ENCODE peak calls at places on chromosome 11, in seven cellular contexts. One of them, this sample, is unnamed.

GRCh38 chr11:123559418-123559817 is 95.0 kb downstream of the SCN3B start:
- DNase-seq in activated CD8-positive, alpha-beta memory T cell treated with anti-CD3 and anti-CD28 coated beads, Interleukin-2, amount 50 U/mL, for 48 hours: no peak
- DNase-seq in activated CD4-positive, alpha-beta memory T cell treated with anti-CD3 and anti-CD28 coated beads for 36 hours: no peak
- DNase-seq in AG09309: no peak
- DNase-seq in choroid plexus epithelial cell: peak
- DNase-seq in stimulated activated CD8-positive, alpha-beta memory T cell treated with anti-CD3 and anti-CD28 coated beads, Interleukin-15, amount 100 ng/mL, for 4 hours: no peak
- DNase-seq in fibroblast of the aortic adventitia: peak
- DNase-seq in this sample: peak

GRCh38 chr11:13116491-13116890 is 107.4 kb downstream of the RASSF10 start:
- DNase-seq in activated CD8-positive, alpha-beta memory T cell treated with anti-CD3 and anti-CD28 coated beads, Interleukin-2, amount 50 U/mL, for 48 hours: no peak
- DNase-seq in activated CD4-positive, alpha-beta memory T cell treated with anti-CD3 and anti-CD28 coated beads for 36 hours: no peak
- DNase-seq in AG09309: no peak
- DNase-seq in choroid plexus epithelial cell: no peak
- DNase-seq in stimulated activated CD8-positive, alpha-beta memory T cell treated with anti-CD3 and anti-CD28 coated beads, Interleukin-15, amount 100 ng/mL, for 4 hours: no peak
- DNase-seq in fibroblast of the aortic adventitia: no peak
- DNase-seq in this sample: peak

GRCh38 chr11:115194798-115195101 is 309.5 kb downstream of the CADM1 start:
- DNase-seq in activated CD8-positive, alpha-beta memory T cell treated with anti-CD3 and anti-CD28 coated beads, Interleukin-2, amount 50 U/mL, for 48 hours: no peak
- DNase-seq in activated CD4-positive, alpha-beta memory T cell treated with anti-CD3 and anti-CD28 coated beads for 36 hours: peak
- DNase-seq in AG09309: peak
- DNase-seq in choroid plexus epithelial cell: no peak
- DNase-seq in stimulated activated CD8-positive, alpha-beta memory T cell treated with anti-CD3 and anti-CD28 coated beads, Interleukin-15, amount 100 ng/mL, for 4 hours: no peak
- DNase-seq in fibroblast of the aortic adventitia: no peak
- DNase-seq in this sample: no peak

GRCh38 chr11:108498046-108498815 is at the start of gene POGLUT3:
- DNase-seq in activated CD8-positive, alpha-beta memory T cell treated with anti-CD3 and anti-CD28 coated beads, Interleukin-2, amount 50 U/mL, for 48 hours: peak
- DNase-seq in activated CD4-positive, alpha-beta memory T cell treated with anti-CD3 and anti-CD28 coated beads for 36 hours: peak
- DNase-seq in AG09309: no peak
- DNase-seq in choroid plexus epithelial cell: peak
- DNase-seq in stimulated activated CD8-positive, alpha-beta memory T cell treated with anti-CD3 and anti-CD28 coated beads, Interleukin-15, amount 100 ng/mL, for 4 hours: peak
- DNase-seq in fibroblast of the aortic adventitia: peak
- DNase-seq in this sample: peak

GRCh38 chr11:64334764-64335741 is 5.0 kb upstream of the CCDC88B start:
- DNase-seq in activated CD8-positive, alpha-beta memory T cell treated with anti-CD3 and anti-CD28 coated beads, Interleukin-2, amount 50 U/mL, for 48 hours: peak
- DNase-seq in activated CD4-positive, alpha-beta memory T cell treated with anti-CD3 and anti-CD28 coated beads for 36 hours: peak
- DNase-seq in AG09309: peak
- DNase-seq in choroid plexus epithelial cell: peak
- DNase-seq in stimulated activated CD8-positive, alpha-beta memory T cell treated with anti-CD3 and anti-CD28 coated beads, Interleukin-15, amount 100 ng/mL, for 4 hours: no peak
- DNase-seq in fibroblast of the aortic adventitia: peak
- DNase-seq in this sample: peak

GRCh38 chr11:133747409-133747808 is 97.9 kb downstream of the SPATA19 start:
- DNase-seq in activated CD8-positive, alpha-beta memory T cell treated with anti-CD3 and anti-CD28 coated beads, Interleukin-2, amount 50 U/mL, for 48 hours: no peak
- DNase-seq in activated CD4-positive, alpha-beta memory T cell treated with anti-CD3 and anti-CD28 coated beads for 36 hours: no peak
- DNase-seq in AG09309: no peak
- DNase-seq in choroid plexus epithelial cell: no peak
- DNase-seq in stimulated activated CD8-positive, alpha-beta memory T cell treated with anti-CD3 and anti-CD28 coated beads, Interleukin-15, amount 100 ng/mL, for 4 hours: no peak
- DNase-seq in fibroblast of the aortic adventitia: no peak
- DNase-seq in this sample: no peak

GRCh38 chr11:110130642-110131238 is 37.5 kb downstream of the ZC3H12C start:
- DNase-seq in activated CD8-positive, alpha-beta memory T cell treated with anti-CD3 and anti-CD28 coated beads, Interleukin-2, amount 50 U/mL, for 48 hours: no peak
- DNase-seq in activated CD4-positive, alpha-beta memory T cell treated with anti-CD3 and anti-CD28 coated beads for 36 hours: no peak
- DNase-seq in AG09309: no peak
- DNase-seq in choroid plexus epithelial cell: peak
- DNase-seq in stimulated activated CD8-positive, alpha-beta memory T cell treated with anti-CD3 and anti-CD28 coated beads, Interleukin-15, amount 100 ng/mL, for 4 hours: no peak
- DNase-seq in fibroblast of the aortic adventitia: no peak
- DNase-seq in this sample: no peak

GRCh38 chr11:28834877-28835276 is 726.7 kb downstream of the METTL15 start:
- DNase-seq in activated CD8-positive, alpha-beta memory T cell treated with anti-CD3 and anti-CD28 coated beads, Interleukin-2, amount 50 U/mL, for 48 hours: no peak
- DNase-seq in activated CD4-positive, alpha-beta memory T cell treated with anti-CD3 and anti-CD28 coated beads for 36 hours: no peak
- DNase-seq in AG09309: peak
- DNase-seq in choroid plexus epithelial cell: peak
- DNase-seq in stimulated activated CD8-positive, alpha-beta memory T cell treated with anti-CD3 and anti-CD28 coated beads, Interleukin-15, amount 100 ng/mL, for 4 hours: no peak
- DNase-seq in fibroblast of the aortic adventitia: peak
- DNase-seq in this sample: peak

GRCh38 chr11:61279934-61280656 is 15.0 kb downstream of the VWCE start:
- DNase-seq in activated CD8-positive, alpha-beta memory T cell treated with anti-CD3 and anti-CD28 coated beads, Interleukin-2, amount 50 U/mL, for 48 hours: no peak
- DNase-seq in activated CD4-positive, alpha-beta memory T cell treated with anti-CD3 and anti-CD28 coated beads for 36 hours: no peak
- DNase-seq in AG09309: no peak
- DNase-seq in choroid plexus epithelial cell: no peak
- DNase-seq in stimulated activated CD8-positive, alpha-beta memory T cell treated with anti-CD3 and anti-CD28 coated beads, Interleukin-15, amount 100 ng/mL, for 4 hours: no peak
- DNase-seq in fibroblast of the aortic adventitia: peak
- DNase-seq in this sample: no peak

GRCh38 chr11:108494182-108494581 is 4.0 kb downstream of the POGLUT3 start:
- DNase-seq in activated CD8-positive, alpha-beta memory T cell treated with anti-CD3 and anti-CD28 coated beads, Interleukin-2, amount 50 U/mL, for 48 hours: no peak
- DNase-seq in activated CD4-positive, alpha-beta memory T cell treated with anti-CD3 and anti-CD28 coated beads for 36 hours: no peak
- DNase-seq in AG09309: no peak
- DNase-seq in choroid plexus epithelial cell: no peak
- DNase-seq in stimulated activated CD8-positive, alpha-beta memory T cell treated with anti-CD3 and anti-CD28 coated beads, Interleukin-15, amount 100 ng/mL, for 4 hours: no peak
- DNase-seq in fibroblast of the aortic adventitia: no peak
- DNase-seq in this sample: no peak

GRCh38 chr11:41950470-41951143 is 491.2 kb upstream of the LRRC4C start:
- DNase-seq in activated CD8-positive, alpha-beta memory T cell treated with anti-CD3 and anti-CD28 coated beads, Interleukin-2, amount 50 U/mL, for 48 hours: no peak
- DNase-seq in activated CD4-positive, alpha-beta memory T cell treated with anti-CD3 and anti-CD28 coated beads for 36 hours: no peak
- DNase-seq in AG09309: no peak
- DNase-seq in choroid plexus epithelial cell: no peak
- DNase-seq in stimulated activated CD8-positive, alpha-beta memory T cell treated with anti-CD3 and anti-CD28 coated beads, Interleukin-15, amount 100 ng/mL, for 4 hours: no peak
- DNase-seq in fibroblast of the aortic adventitia: no peak
- DNase-seq in this sample: no peak

GRCh38 chr11:48093795-48094642 is 113.7 kb downstream of the PTPRJ start:
- DNase-seq in activated CD8-positive, alpha-beta memory T cell treated with anti-CD3 and anti-CD28 coated beads, Interleukin-2, amount 50 U/mL, for 48 hours: no peak
- DNase-seq in activated CD4-positive, alpha-beta memory T cell treated with anti-CD3 and anti-CD28 coated beads for 36 hours: peak
- DNase-seq in AG09309: no peak
- DNase-seq in choroid plexus epithelial cell: peak
- DNase-seq in stimulated activated CD8-positive, alpha-beta memory T cell treated with anti-CD3 and anti-CD28 coated beads, Interleukin-15, amount 100 ng/mL, for 4 hours: no peak
- DNase-seq in fibroblast of the aortic adventitia: no peak
- DNase-seq in this sample: no peak

GRCh38 chr11:12273618-12273995 is 103.8 kb upstream of the PARVA start:
- DNase-seq in activated CD8-positive, alpha-beta memory T cell treated with anti-CD3 and anti-CD28 coated beads, Interleukin-2, amount 50 U/mL, for 48 hours: no peak
- DNase-seq in activated CD4-positive, alpha-beta memory T cell treated with anti-CD3 and anti-CD28 coated beads for 36 hours: no peak
- DNase-seq in AG09309: no peak
- DNase-seq in choroid plexus epithelial cell: no peak
- DNase-seq in stimulated activated CD8-positive, alpha-beta memory T cell treated with anti-CD3 and anti-CD28 coated beads, Interleukin-15, amount 100 ng/mL, for 4 hours: no peak
- DNase-seq in fibroblast of the aortic adventitia: no peak
- DNase-seq in this sample: no peak

GRCh38 chr11:134100171-134100570 is 31.3 kb downstream of the JAM3 start:
- DNase-seq in activated CD8-positive, alpha-beta memory T cell treated with anti-CD3 and anti-CD28 coated beads, Interleukin-2, amount 50 U/mL, for 48 hours: no peak
- DNase-seq in activated CD4-positive, alpha-beta memory T cell treated with anti-CD3 and anti-CD28 coated beads for 36 hours: no peak
- DNase-seq in AG09309: no peak
- DNase-seq in choroid plexus epithelial cell: no peak
- DNase-seq in stimulated activated CD8-positive, alpha-beta memory T cell treated with anti-CD3 and anti-CD28 coated beads, Interleukin-15, amount 100 ng/mL, for 4 hours: no peak
- DNase-seq in fibroblast of the aortic adventitia: no peak
- DNase-seq in this sample: no peak

GRCh38 chr11:30313580-30313979 is 9.3 kb upstream of the ARL14EP start:
- DNase-seq in activated CD8-positive, alpha-beta memory T cell treated with anti-CD3 and anti-CD28 coated beads, Interleukin-2, amount 50 U/mL, for 48 hours: no peak
- DNase-seq in activated CD4-positive, alpha-beta memory T cell treated with anti-CD3 and anti-CD28 coated beads for 36 hours: no peak
- DNase-seq in AG09309: no peak
- DNase-seq in choroid plexus epithelial cell: no peak
- DNase-seq in stimulated activated CD8-positive, alpha-beta memory T cell treated with anti-CD3 and anti-CD28 coated beads, Interleukin-15, amount 100 ng/mL, for 4 hours: no peak
- DNase-seq in fibroblast of the aortic adventitia: no peak
- DNase-seq in this sample: no peak

This sample was measured in adipocyte.